ENCODE peak calls at places on chromosomes 11 and 22, in six cellular contexts. O, P, T, Y, W and H are unnamed samples.

GRCh38 chr11:2213384-2213842 is 41.8 kb upstream of the TH start:
- DNase-seq in O (peak), P (no peak), T (peak), Y (no peak), W (no peak), H (no peak)

GRCh38 chr11:57668467-57668890 is 565 bp downstream of the ZDHHC5 start:
- DNase-seq in O (no peak), P (no peak), T (no peak), Y (peak), W (no peak), H (no peak)

GRCh38 chr11:130721736-130722135 is 194.5 kb downstream of the SNX19 start:
- DNase-seq in O (no peak), P (no peak), T (no peak), Y (no peak), W (no peak), H (no peak)

GRCh38 chr11:71489311-71490043 is 36.5 kb downstream of the NADSYN1 start:
- DNase-seq in O (peak), P (no peak), T (peak), Y (no peak), W (no peak), H (no peak)

GRCh38 chr11:134949716-134950115 is 537.7 kb upstream of the B3GAT1 start:
- DNase-seq in O (no peak), P (no peak), T (no peak), Y (no peak), W (no peak), H (no peak)

GRCh38 chr22:43101306-43101705 is 9.2 kb upstream of the BIK start:
- DNase-seq in O (no peak), P (no peak), T (no peak), Y (no peak), W (no peak), H (no peak)

GRCh38 chr11:18728658-18729057 is 2.7 kb upstream of the IGSF22 start:
- DNase-seq in O (no peak), P (no peak), T (no peak), Y (no peak), W (no peak), H (no peak)

GRCh38 chr11:46376258-46377050 is 5.0 kb upstream of the MDK start:
- DNase-seq in O (no peak), P (no peak), T (no peak), Y (no peak), W (no peak), H (no peak)

GRCh38 chr11:131592734-131593133 is 222.3 kb downstream of the NTM start:
- DNase-seq in O (no peak), P (no peak), T (no peak), Y (no peak), W (no peak), H (no peak)

GRCh38 chr22:44192098-44192810 is 11.5 kb downstream of the PARVG start:
- DNase-seq in O (no peak), P (no peak), T (no peak), Y (no peak), W (peak), H (no peak)

GRCh38 chr11:71252782-71253730 is 679 bp upstream of the SHANK2 start:
- DNase-seq in O (peak), P (no peak), T (no peak), Y (no peak), W (peak), H (no peak)